ENCODE peak calls at places on chromosomes 16 and 17, in four cellular contexts. One of them, this sample, is unnamed.

GRCh38 chr16:83807327-83807709 is 460 bp upstream of the HSBP1 start:
- DNase-seq in breast epithelium: no peak
- DNase-seq in spleen: no peak
- DNase-seq in A549: no peak
- DNase-seq in this sample: peak; percentile 62

GRCh38 chr17:82375359-82376041 is 3.9 kb downstream of the UTS2R start:
- DNase-seq in A549: no peak
- DNase-seq in spleen: peak; percentile 56
- DNase-seq in breast epithelium: no peak
- DNase-seq in this sample: no peak

GRCh38 chr16:35185366-35186044 is 1726.1 kb downstream of the TP53TG3F start:
- DNase-seq in A549: no peak
- DNase-seq in spleen: peak; percentile 49
- DNase-seq in breast epithelium: no peak
- DNase-seq in this sample: no peak

GRCh38 chr16:35188288-35189155 is 1729.1 kb downstream of the TP53TG3F start:
- DNase-seq in A549: peak; percentile 18
- DNase-seq in breast epithelium: no peak
- DNase-seq in spleen: no peak
- DNase-seq in this sample: no peak

GRCh38 chr17:79155701-79156100 is 81.1 kb downstream of the ENGASE start:
- DNase-seq in A549: no peak
- DNase-seq in spleen: no peak
- DNase-seq in breast epithelium: no peak
- DNase-seq in this sample: no peak

GRCh38 chr17:16470302-16470701 is 21.7 kb downstream of the LRRC75A start:
- DNase-seq in A549: no peak
- DNase-seq in spleen: no peak
- DNase-seq in breast epithelium: no peak
- DNase-seq in this sample: no peak

GRCh38 chr16:57639172-57639571 is 10.7 kb downstream of the ADGRG1 start:
- DNase-seq in A549: no peak
- DNase-seq in breast epithelium: no peak
- DNase-seq in spleen: no peak
- DNase-seq in this sample: no peak

GRCh38 chr16:63890072-63890471 is 1231.8 kb downstream of the CDH11 start:
- DNase-seq in spleen: no peak
- DNase-seq in A549: no peak
- DNase-seq in breast epithelium: no peak
- DNase-seq in this sample: no peak

GRCh38 chr17:57849874-57850754 is at the start of gene MRPS23:
- DNase-seq in breast epithelium: peak; percentile 98
- DNase-seq in spleen: peak; percentile 100
- DNase-seq in A549: peak; percentile 99
- DNase-seq in this sample: peak; percentile 100

GRCh38 chr17:56694825-56695224 is 101.3 kb downstream of the NOG start:
- DNase-seq in spleen: no peak
- DNase-seq in A549: no peak
- DNase-seq in breast epithelium: no peak
- DNase-seq in this sample: no peak

GRCh38 chr16:82753821-82754220 is 127.1 kb downstream of the CDH13 start:
- DNase-seq in spleen: no peak
- DNase-seq in breast epithelium: no peak
- DNase-seq in A549: no peak
- DNase-seq in this sample: no peak

GRCh38 chr17:46782250-46782953 is 36.1 kb downstream of the WNT3 start:
- DNase-seq in breast epithelium: no peak
- DNase-seq in spleen: no peak
- DNase-seq in A549: peak; percentile 67
- DNase-seq in this sample: no peak

GRCh38 chr16:64450170-64450569 is 671.7 kb downstream of the CDH11 start:
- DNase-seq in A549: no peak
- DNase-seq in spleen: no peak
- DNase-seq in breast epithelium: no peak
- DNase-seq in this sample: no peak

GRCh38 chr16:49492090-49492801 is 118.6 kb downstream of the C16orf78 start:
- DNase-seq in breast epithelium: no peak
- DNase-seq in spleen: peak; percentile 83
- DNase-seq in A549: peak; percentile 15
- DNase-seq in this sample: peak; percentile 73

GRCh38 chr16:88368994-88369393 is 13.8 kb upstream of the ZNF469 start:
- DNase-seq in breast epithelium: no peak
- DNase-seq in A549: no peak
- DNase-seq in spleen: no peak
- DNase-seq in this sample: no peak

GRCh38 chr16:14344292-14344691 is 273.2 kb downstream of the MRTFB start:
- DNase-seq in A549: no peak
- DNase-seq in breast epithelium: no peak
- DNase-seq in spleen: no peak
- DNase-seq in this sample: no peak

GRCh38 chr16:11572301-11572995 is 14.3 kb downstream of the LITAF start:
- DNase-seq in spleen: peak; percentile 80
- DNase-seq in A549: no peak
- DNase-seq in breast epithelium: no peak
- DNase-seq in this sample: no peak

GRCh38 chr17:55549140-55549539 is 37.9 kb upstream of the SMIM36 start:
- DNase-seq in spleen: no peak
- DNase-seq in breast epithelium: no peak
- DNase-seq in A549: peak; percentile 39
- DNase-seq in this sample: no peak

GRCh38 chr17:21039839-21040575 is 2.8 kb downstream of the USP22 start:
- DNase-seq in breast epithelium: no peak
- DNase-seq in spleen: no peak
- DNase-seq in A549: peak; percentile 81
- DNase-seq in this sample: peak; percentile 71

GRCh38 chr17:61250335-61250890 is 149.2 kb upstream of the TBX2 start:
- DNase-seq in A549: peak; percentile 35
- DNase-seq in spleen: no peak
- DNase-seq in breast epithelium: no peak
- DNase-seq in this sample: no peak

GRCh38 chr16:52535076-52535475 is 11.9 kb downstream of the TOX3 start:
- DNase-seq in breast epithelium: no peak
- DNase-seq in A549: no peak
- DNase-seq in spleen: no peak
- DNase-seq in this sample: no peak

GRCh38 chr17:27345141-27345904 is 51.4 kb downstream of the WSB1 start:
- DNase-seq in spleen: no peak
- DNase-seq in breast epithelium: no peak
- DNase-seq in A549: no peak
- DNase-seq in this sample: no peak

GRCh38 chr17:49359990-49360795 is 1.9 kb downstream of the ZNF652 start:
- DNase-seq in A549: no peak
- DNase-seq in breast epithelium: no peak
- DNase-seq in spleen: no peak
- DNase-seq in this sample: no peak

GRCh38 chr17:3005696-3006095 is 57.7 kb downstream of the OR1D5 start:
- DNase-seq in breast epithelium: no peak
- DNase-seq in A549: no peak
- DNase-seq in spleen: peak; percentile 55
- DNase-seq in this sample: no peak

GRCh38 chr17:3003401-3004149 is 59.8 kb downstream of the OR1D5 start:
- DNase-seq in A549: no peak
- DNase-seq in breast epithelium: no peak
- DNase-seq in spleen: peak; percentile 90
- DNase-seq in this sample: peak; percentile 78

GRCh38 chr17:3004925-3005324 is 58.5 kb downstream of the OR1D5 start:
- DNase-seq in breast epithelium: no peak
- DNase-seq in A549: no peak
- DNase-seq in spleen: no peak
- DNase-seq in this sample: peak; percentile 72

GRCh38 chr17:3004150-3004801 is 59.1 kb downstream of the OR1D5 start:
- DNase-seq in A549: peak; percentile 98
- DNase-seq in spleen: peak; percentile 97
- DNase-seq in breast epithelium: peak; percentile 100
- DNase-seq in this sample: peak; percentile 100

GRCh38 chr17:3002538-3003301 is 60.7 kb downstream of the OR1D5 start:
- DNase-seq in A549: no peak
- DNase-seq in breast epithelium: no peak
- DNase-seq in spleen: peak; percentile 90
- DNase-seq in this sample: peak; percentile 55
- H3K27ac ChIP-seq in A549: peak overlapping the region; percentile 91
- H3K27ac ChIP-seq in breast epithelium: peak overlapping the region; percentile 94
- H3K27ac ChIP-seq in spleen: peak overlapping the region; percentile 93
- H3K27ac ChIP-seq in this sample: peak overlapping the region; percentile 87

DNA sequence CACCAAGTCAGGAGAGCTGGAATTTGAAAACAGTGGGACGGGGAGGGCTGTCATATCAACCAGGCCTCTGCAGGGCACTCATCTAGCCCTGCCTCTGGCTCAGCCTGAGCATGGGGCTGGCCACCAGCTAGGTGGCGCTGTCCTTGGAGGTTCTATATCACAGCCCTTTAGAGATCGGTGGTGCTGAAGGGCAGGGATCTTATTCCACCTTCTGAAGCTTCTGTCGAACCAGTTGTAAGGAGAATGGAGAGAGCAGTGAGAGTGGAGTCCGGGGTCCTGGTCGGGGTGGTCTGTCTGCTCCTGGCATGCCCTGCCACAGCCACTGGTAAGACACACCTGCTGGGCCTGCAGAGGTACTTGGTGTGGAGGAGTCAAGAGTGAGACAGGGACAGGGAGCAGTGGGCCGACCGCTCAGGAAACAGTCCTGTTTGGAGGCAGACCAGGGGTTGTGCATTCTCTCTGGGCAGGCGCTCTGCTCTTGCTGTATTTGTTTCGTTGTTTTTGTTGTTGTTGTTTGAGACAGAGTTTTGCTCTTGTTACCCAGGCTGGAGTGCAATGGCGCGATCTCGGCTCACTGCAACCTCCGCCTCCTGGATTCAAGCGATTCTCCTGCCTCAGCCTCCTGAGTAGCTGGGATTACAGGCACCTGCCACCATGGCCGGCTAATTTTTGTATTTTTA is at the start of gene CES3:
- DNase-seq in breast epithelium: no peak
- DNase-seq in spleen: no peak
- DNase-seq in A549: peak; percentile 85
- DNase-seq in this sample: no peak
- TF ChIP-seq POLR2A in breast epithelium: no peak
- TF ChIP-seq POLR2A in spleen: no peak
- TF ChIP-seq POLR2A in A549: no peak
- TF ChIP-seq POLR2A in this sample: no peak

GRCh38 chr17:75523647-75524046 is 1.9 kb upstream of the LLGL2 start:
- DNase-seq in A549: no peak
- DNase-seq in breast epithelium: no peak
- DNase-seq in spleen: no peak
- DNase-seq in this sample: no peak

GRCh38 chr17:75524971-75525805 is at the start of gene LLGL2:
- DNase-seq in spleen: peak; percentile 96
- DNase-seq in A549: peak; percentile 83
- DNase-seq in breast epithelium: peak; percentile 79
- DNase-seq in this sample: peak; percentile 81

GRCh38 chr17:75524269-75524970 is 1.1 kb upstream of the LLGL2 start:
- DNase-seq in spleen: peak; percentile 77
- DNase-seq in breast epithelium: no peak
- DNase-seq in A549: no peak
- DNase-seq in this sample: no peak

GRCh38 chr17:75526555-75527270 is 1.2 kb downstream of the LLGL2 start:
- DNase-seq in A549: no peak
- DNase-seq in breast epithelium: no peak
- DNase-seq in spleen: peak; percentile 75
- DNase-seq in this sample: no peak

GRCh38 chr17:75525806-75526554 is 483 bp downstream of the LLGL2 start:
- DNase-seq in breast epithelium: no peak
- DNase-seq in A549: no peak
- DNase-seq in spleen: peak; percentile 85
- DNase-seq in this sample: no peak
- H3K27ac ChIP-seq in breast epithelium: peak overlapping the region; percentile 80
- H3K27ac ChIP-seq in A549: peak overlapping the region; percentile 88
- H3K27ac ChIP-seq in spleen: peak overlapping the region; percentile 84
- H3K27ac ChIP-seq in this sample: peak overlapping the region; percentile 66

GRCh38 chr17:50636145-50636803 is 1.6 kb downstream of the ABCC3 start:
- DNase-seq in breast epithelium: no peak
- DNase-seq in spleen: no peak
- DNase-seq in A549: peak; percentile 49
- DNase-seq in this sample: no peak
- TF ChIP-seq POLR2A in breast epithelium: no peak
- TF ChIP-seq POLR2A in spleen: no peak
- TF ChIP-seq POLR2A in A549: peak; percentile 10
- TF ChIP-seq POLR2A in this sample: no peak

DNA sequence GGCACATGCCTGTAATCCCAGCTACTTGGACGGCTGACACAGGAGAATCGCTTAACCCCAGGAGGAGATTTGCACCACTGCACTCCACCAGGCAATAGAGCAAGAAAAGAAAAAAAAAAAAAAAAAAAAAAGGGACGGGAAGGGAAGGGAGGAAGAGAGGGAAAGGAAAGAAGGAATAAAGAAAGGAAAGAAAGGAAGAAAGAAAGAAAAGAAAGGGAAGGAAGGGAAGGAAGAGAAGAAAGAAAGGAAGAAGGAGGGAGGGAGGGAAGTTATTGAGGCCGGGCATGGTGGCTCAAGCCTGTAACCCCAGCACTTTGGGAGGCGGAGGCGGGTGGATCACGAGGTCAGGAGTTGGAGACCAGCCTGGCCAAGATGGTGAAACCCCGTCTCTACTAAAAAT is 50.4 kb upstream of the STAC2 start:
- DNase-seq in A549: no peak
- DNase-seq in spleen: no peak
- DNase-seq in breast epithelium: no peak
- DNase-seq in this sample: no peak
- H3K27ac ChIP-seq in A549: no peak overlapping the region
- H3K27ac ChIP-seq in spleen: no peak overlapping the region
- H3K27ac ChIP-seq in breast epithelium: no peak overlapping the region
- H3K27ac ChIP-seq in this sample: no peak overlapping the region

DNA sequence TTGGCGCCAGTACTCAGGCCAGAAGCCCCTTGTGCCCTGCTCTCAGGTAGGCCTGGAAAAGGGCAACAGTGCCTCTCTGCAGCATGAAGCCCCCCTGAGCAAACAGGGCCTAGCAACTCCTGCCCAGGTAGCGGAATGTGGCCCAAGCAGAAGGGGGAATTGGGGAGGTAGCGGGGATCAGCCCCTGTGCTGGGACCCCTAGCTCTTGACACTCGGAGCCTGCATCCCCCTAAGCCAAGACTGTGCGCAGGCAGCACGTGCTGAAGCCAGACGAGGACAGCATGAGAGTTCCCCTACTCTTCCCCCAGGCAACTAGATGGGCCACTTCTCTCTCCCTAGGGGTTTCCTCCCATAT is 823 bp upstream of the CD2BP2 start:
- DNase-seq in spleen: peak; percentile 79
- DNase-seq in breast epithelium: no peak
- DNase-seq in A549: no peak
- DNase-seq in this sample: no peak
- TF ChIP-seq POLR2A in spleen: no peak
- TF ChIP-seq POLR2A in breast epithelium: no peak
- TF ChIP-seq POLR2A in A549: peak; percentile 30
- TF ChIP-seq POLR2A in this sample: no peak

GRCh38 chr17:59814685-59815084 is 78.1 kb downstream of the TUBD1 start:
- DNase-seq in breast epithelium: no peak
- DNase-seq in A549: no peak
- DNase-seq in spleen: no peak
- DNase-seq in this sample: no peak
- H3K27ac ChIP-seq in breast epithelium: peak overlapping the region; percentile 76
- H3K27ac ChIP-seq in A549: peak overlapping the region; percentile 81
- H3K27ac ChIP-seq in spleen: peak overlapping the region; percentile 32
- H3K27ac ChIP-seq in this sample: peak overlapping the region; percentile 2